ENCODE peak calls at places on chromosomes 5 and 9, in six cellular contexts. One of them, this sample, is unnamed.

GRCh38 chr5:161235569-161235968 is 311.0 kb downstream of the GABRB2 start:
- DNase-seq in adrenal gland: no peak
- DNase-seq in fibroblast of lung: no peak
- DNase-seq in IMR-90: no peak
- DNase-seq in HCT116: no peak
- DNase-seq in vagina: no peak
- DNase-seq in this sample: no peak

GRCh38 chr9:3526166-3526902 is 533 bp upstream of the RFX3 start:
- DNase-seq in adrenal gland: peak; percentile 84
- DNase-seq in fibroblast of lung: peak; percentile 83
- DNase-seq in IMR-90: peak; percentile 79
- DNase-seq in HCT116: peak; percentile 59
- DNase-seq in vagina: no peak
- DNase-seq in this sample: peak; percentile 34

GRCh38 chr9:93114169-93114983 is 18.4 kb downstream of the CARD19 start:
- DNase-seq in adrenal gland: peak; percentile 23
- DNase-seq in fibroblast of lung: no peak
- DNase-seq in IMR-90: no peak
- DNase-seq in HCT116: no peak
- DNase-seq in vagina: no peak
- DNase-seq in this sample: no peak

GRCh38 chr5:26482817-26483375 is 555.5 kb downstream of the CDH9 start:
- DNase-seq in adrenal gland: peak; percentile 27
- DNase-seq in fibroblast of lung: peak; percentile 3
- DNase-seq in IMR-90: no peak
- DNase-seq in HCT116: peak; percentile 4
- DNase-seq in vagina: no peak
- DNase-seq in this sample: no peak

GRCh38 chr9:92184041-92184564 is 68.9 kb upstream of the SPTLC1 start:
- DNase-seq in adrenal gland: no peak
- DNase-seq in fibroblast of lung: no peak
- DNase-seq in IMR-90: no peak
- DNase-seq in HCT116: no peak
- DNase-seq in vagina: no peak
- DNase-seq in this sample: no peak

GRCh38 chr9:1042466-1042865 is 7.7 kb upstream of the DMRT2 start:
- DNase-seq in adrenal gland: no peak
- DNase-seq in fibroblast of lung: no peak
- DNase-seq in IMR-90: no peak
- DNase-seq in HCT116: no peak
- DNase-seq in vagina: no peak
- DNase-seq in this sample: no peak

GRCh38 chr5:142206801-142207200 is 98.2 kb downstream of the NDFIP1 start:
- DNase-seq in adrenal gland: no peak
- DNase-seq in fibroblast of lung: no peak
- DNase-seq in IMR-90: no peak
- DNase-seq in HCT116: peak; percentile 15
- DNase-seq in vagina: no peak
- DNase-seq in this sample: no peak

GRCh38 chr5:77077821-77078176 is 9.3 kb downstream of the ZBED3 start:
- DNase-seq in adrenal gland: no peak
- DNase-seq in fibroblast of lung: no peak
- DNase-seq in IMR-90: no peak
- DNase-seq in HCT116: no peak
- DNase-seq in vagina: no peak
- DNase-seq in this sample: no peak

GRCh38 chr9:69027355-69028097 is 8.0 kb upstream of the FXN start:
- DNase-seq in adrenal gland: no peak
- DNase-seq in fibroblast of lung: peak; percentile 20
- DNase-seq in IMR-90: peak; percentile 45
- DNase-seq in HCT116: peak; percentile 65
- DNase-seq in vagina: no peak
- DNase-seq in this sample: no peak

GRCh38 chr5:78628260-78629024 is 20.1 kb downstream of the LHFPL2 start:
- DNase-seq in adrenal gland: no peak
- DNase-seq in fibroblast of lung: peak; percentile 75
- DNase-seq in IMR-90: no peak
- DNase-seq in HCT116: no peak
- DNase-seq in vagina: no peak
- DNase-seq in this sample: no peak

GRCh38 chr9:120927125-120928014 is 774 bp upstream of the TRAF1 start:
- DNase-seq in adrenal gland: no peak
- DNase-seq in fibroblast of lung: no peak
- DNase-seq in IMR-90: no peak
- DNase-seq in HCT116: no peak
- DNase-seq in vagina: no peak
- DNase-seq in this sample: no peak

GRCh38 chr5:68460147-68460760 is 244.7 kb downstream of the PIK3R1 start:
- DNase-seq in adrenal gland: peak; percentile 38
- DNase-seq in fibroblast of lung: peak; percentile 59
- DNase-seq in IMR-90: peak; percentile 70
- DNase-seq in HCT116: peak; percentile 60
- DNase-seq in vagina: no peak
- DNase-seq in this sample: no peak

GRCh38 chr9:92439921-92440750 is 15.9 kb upstream of the OMD start:
- DNase-seq in adrenal gland: no peak
- DNase-seq in fibroblast of lung: peak; percentile 93
- DNase-seq in IMR-90: peak; percentile 90
- DNase-seq in HCT116: no peak
- DNase-seq in vagina: no peak
- DNase-seq in this sample: peak; percentile 68

GRCh38 chr5:11955386-11955785 is 51.1 kb upstream of the CTNND2 start:
- DNase-seq in adrenal gland: no peak
- DNase-seq in fibroblast of lung: peak; percentile 65
- DNase-seq in IMR-90: no peak
- DNase-seq in HCT116: no peak
- DNase-seq in vagina: no peak
- DNase-seq in this sample: no peak

DNA sequence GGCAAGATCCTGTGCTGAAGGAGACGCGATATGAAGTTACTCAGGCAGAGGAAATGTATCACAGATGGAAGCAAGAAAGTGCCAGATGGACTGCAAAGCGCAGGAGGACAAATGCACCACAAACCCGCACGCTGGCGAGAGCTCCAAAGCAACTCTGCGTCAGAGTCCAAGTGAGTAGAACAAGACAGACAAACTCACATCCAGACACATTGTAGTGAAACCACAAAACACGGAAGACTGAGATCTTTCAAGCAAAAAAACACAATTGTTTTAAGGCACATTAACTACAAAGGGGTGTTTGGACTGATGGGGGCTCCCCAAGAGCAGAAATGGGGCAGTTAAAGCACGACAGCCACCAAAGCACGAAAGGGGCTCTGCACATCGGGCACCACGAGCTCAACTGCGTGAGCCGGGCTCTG is 39.2 kb upstream of the NKD2 start:
- DNase-seq in adrenal gland: no peak
- DNase-seq in fibroblast of lung: peak; percentile 92
- DNase-seq in IMR-90: peak; percentile 5
- DNase-seq in HCT116: no peak
- DNase-seq in vagina: no peak
- DNase-seq in this sample: no peak
- H3K27ac ChIP-seq in adrenal gland: no peak overlapping the region
- H3K27ac ChIP-seq in fibroblast of lung: no peak overlapping the region
- H3K27ac ChIP-seq in IMR-90: no peak overlapping the region
- H3K27ac ChIP-seq in HCT116: no peak overlapping the region
- H3K27ac ChIP-seq in vagina: no peak overlapping the region
- H3K27ac ChIP-seq in this sample: no peak overlapping the region

GRCh38 chr9:136361047-136361756 is 2.3 kb downstream of the DNLZ start:
- DNase-seq in adrenal gland: no peak
- DNase-seq in fibroblast of lung: peak; percentile 35
- DNase-seq in IMR-90: peak; percentile 68
- DNase-seq in HCT116: no peak
- DNase-seq in vagina: no peak
- DNase-seq in this sample: no peak
- H3K27ac ChIP-seq in adrenal gland: no peak overlapping the region
- H3K27ac ChIP-seq in fibroblast of lung: peak overlapping the region; percentile 80
- H3K27ac ChIP-seq in IMR-90: peak overlapping the region; percentile 83
- H3K27ac ChIP-seq in HCT116: no peak overlapping the region
- H3K27ac ChIP-seq in vagina: peak overlapping the region; percentile 82
- H3K27ac ChIP-seq in this sample: no peak overlapping the region

GRCh38 chr5:180069589-180070247 is 1.8 kb downstream of the RNF130 start:
- DNase-seq in adrenal gland: peak; percentile 62
- DNase-seq in fibroblast of lung: peak; percentile 20
- DNase-seq in IMR-90: no peak
- DNase-seq in HCT116: no peak
- DNase-seq in vagina: no peak
- DNase-seq in this sample: no peak
- H3K27ac ChIP-seq in adrenal gland: no peak overlapping the region
- H3K27ac ChIP-seq in fibroblast of lung: no peak overlapping the region
- H3K27ac ChIP-seq in IMR-90: no peak overlapping the region
- H3K27ac ChIP-seq in HCT116: no peak overlapping the region
- H3K27ac ChIP-seq in vagina: peak overlapping the region; percentile 96
- H3K27ac ChIP-seq in this sample: no peak overlapping the region

GRCh38 chr5:22835630-22836029 is 17.5 kb downstream of the CDH12 start:
- DNase-seq in adrenal gland: no peak
- DNase-seq in fibroblast of lung: no peak
- DNase-seq in IMR-90: no peak
- DNase-seq in HCT116: no peak
- DNase-seq in vagina: no peak
- DNase-seq in this sample: no peak
- H3K27ac ChIP-seq in adrenal gland: no peak overlapping the region
- H3K27ac ChIP-seq in fibroblast of lung: no peak overlapping the region
- H3K27ac ChIP-seq in IMR-90: no peak overlapping the region
- H3K27ac ChIP-seq in HCT116: no peak overlapping the region
- H3K27ac ChIP-seq in vagina: no peak overlapping the region
- H3K27ac ChIP-seq in this sample: no peak overlapping the region

GRCh38 chr5:9265391-9266287 is 280.2 kb downstream of the SEMA5A start:
- DNase-seq in adrenal gland: no peak
- DNase-seq in fibroblast of lung: peak; percentile 97
- DNase-seq in IMR-90: peak; percentile 99
- DNase-seq in HCT116: no peak
- DNase-seq in vagina: no peak
- DNase-seq in this sample: peak; percentile 45
- H3K27ac ChIP-seq in adrenal gland: no peak overlapping the region
- H3K27ac ChIP-seq in fibroblast of lung: peak overlapping the region; percentile 61
- H3K27ac ChIP-seq in IMR-90: peak overlapping the region; percentile 70
- H3K27ac ChIP-seq in HCT116: no peak overlapping the region
- H3K27ac ChIP-seq in vagina: peak overlapping the region; percentile 60
- H3K27ac ChIP-seq in this sample: peak overlapping the region; percentile 56